ENCODE peak calls at places on chromosome 6, in ten cellular contexts. V is GM23248, Q is neuronal stem cell, F is SIG-M5, J is NCI-H1694 treated with DMSO at 0.1 percent for 48 hours, Z is activated gamma-delta T cell treated with Interleukin-2 at 50 U/mL for 16 hours, W is HCT116, L is upper lobe of right lung, A is testis, Y is coronary artery. E is an unnamed sample.
A peak's percentile ranks its signal among the peaks of the same experiment; 100 is the strongest.

GRCh38 chr6:44702292-44702691 is 314.8 kb downstream of the CDC5L start:
- DNase-seq in V (peak; percentile 57), Q (no peak), F (no peak), J (no peak), Z (no peak), W (no peak), L (no peak), A (peak; percentile 28), Y (peak; percentile 16), E (peak; percentile 16)

GRCh38 chr6:161870236-161870901 is 596.5 kb upstream of the AGPAT4 start:
- DNase-seq in V (no peak), Q (no peak), F (no peak), J (no peak), Z (no peak), W (no peak), L (no peak), A (no peak), Y (no peak), E (no peak)

GRCh38 chr6:93300661-93301060 is 118.7 kb downstream of the EPHA7 start:
- DNase-seq in V (no peak), Q (no peak), F (no peak), J (no peak), Z (no peak), W (no peak), L (no peak), A (no peak), Y (no peak), E (no peak)

GRCh38 chr6:170358496-170358895 is 51.9 kb downstream of the FAM120B start:
- DNase-seq in V (peak; percentile 23), Q (no peak), F (no peak), J (no peak), Z (no peak), W (no peak), L (no peak), A (no peak), Y (no peak), E (no peak)

GRCh38 chr6:72724545-72724944 is 102.7 kb downstream of the KCNQ5 start:
- DNase-seq in V (peak; percentile 30), Q (no peak), F (no peak), J (no peak), Z (no peak), W (no peak), L (no peak), A (no peak), Y (no peak), E (peak; percentile 8)

GRCh38 chr6:26538572-26538902 is 371 bp downstream of the HMGN4 start:
- DNase-seq in V (no peak), Q (no peak), F (no peak), J (no peak), Z (no peak), W (no peak), L (no peak), A (no peak), Y (no peak), E (no peak)

GRCh38 chr6:153059757-153060156 is 57.2 kb upstream of the MTRF1L start:
- DNase-seq in V (no peak), Q (no peak), F (no peak), J (no peak), Z (no peak), W (no peak), L (no peak), A (no peak), Y (no peak), E (peak; percentile 5)

GRCh38 chr6:46903175-46903574 is 18.6 kb downstream of the ADGRF5 start:
- DNase-seq in V (no peak), Q (no peak), F (no peak), J (no peak), Z (no peak), W (no peak), L (no peak), A (no peak), Y (no peak), E (no peak)

GRCh38 chr6:17584241-17584803 is 15.8 kb upstream of the FAM8A1 start:
- DNase-seq in V (peak; percentile 89), Q (peak; percentile 49), F (no peak), J (peak; percentile 96), Z (no peak), W (peak; percentile 66), L (no peak), A (peak; percentile 38), Y (no peak), E (peak; percentile 82)

GRCh38 chr6:36848658-36849441 is 9.6 kb upstream of the CPNE5 start:
- DNase-seq in V (peak; percentile 22), Q (peak; percentile 77), F (no peak), J (no peak), Z (no peak), W (no peak), L (peak; percentile 86), A (peak; percentile 94), Y (no peak), E (peak; percentile 19)

GRCh38 chr6:6003334-6004146 is 3.2 kb downstream of the NRN1 start:
- DNase-seq in V (peak; percentile 77), Q (no peak), F (no peak), J (no peak), Z (no peak), W (no peak), L (no peak), A (no peak), Y (no peak), E (no peak)

GRCh38 chr6:168157272-168158007 is 78.4 kb upstream of the FRMD1 start:
- DNase-seq in V (peak; percentile 94), Q (no peak), F (no peak), J (no peak), Z (no peak), W (no peak), L (no peak), A (no peak), Y (no peak), E (peak; percentile 88)

GRCh38 chr6:63319911-63320310 is at the start of gene LGSN:
- DNase-seq in V (no peak), Q (no peak), F (no peak), J (no peak), Z (no peak), W (no peak), L (no peak), A (no peak), Y (no peak), E (no peak)

GRCh38 chr6:151616091-151616513 is 122.3 kb downstream of the CCDC170 start:
- DNase-seq in V (no peak), Q (no peak), F (no peak), J (no peak), Z (no peak), W (no peak), L (no peak), A (no peak), Y (no peak), E (no peak)

GRCh38 chr6:124132256-124132655 is 328.6 kb downstream of the NKAIN2 start:
- DNase-seq in V (no peak), Q (no peak), F (no peak), J (no peak), Z (no peak), W (no peak), L (no peak), A (no peak), Y (no peak), E (peak; percentile 43)

GRCh38 chr6:158777510-158777909 is 41.7 kb downstream of the EZR start:
- DNase-seq in V (no peak), Q (no peak), F (no peak), J (no peak), Z (no peak), W (no peak), L (no peak), A (no peak), Y (no peak), E (no peak)

GRCh38 chr6:125859691-125860210 is 69.0 kb downstream of the NCOA7 start:
- DNase-seq in V (peak; percentile 63), Q (no peak), F (no peak), J (no peak), Z (no peak), W (no peak), L (no peak), A (no peak), Y (no peak), E (peak; percentile 69)

GRCh38 chr6:69881322-69882151 is 15.2 kb downstream of the COL19A1 start:
- DNase-seq in V (no peak), Q (no peak), F (no peak), J (no peak), Z (no peak), W (no peak), L (no peak), A (no peak), Y (no peak), E (no peak)

GRCh38 chr6:3813918-3814317 is 35.3 kb upstream of the FAM50B start:
- DNase-seq in V (no peak), Q (no peak), F (no peak), J (no peak), Z (no peak), W (no peak), L (no peak), A (no peak), Y (no peak), E (no peak)

GRCh38 chr6:100344321-100344720 is 120.4 kb downstream of the SIM1 start:
- DNase-seq in V (peak; percentile 14), Q (no peak), F (no peak), J (no peak), Z (no peak), W (no peak), L (no peak), A (no peak), Y (no peak), E (no peak)